ENCODE peak calls at places on chromosomes 4 and X, in four cellular contexts. Z is trophoblast cell, O is IMR-90, R is neuronal stem cell. X is an unnamed sample.

GRCh38 chr4:187478292-187479205 is 517.0 kb upstream of the ZFP42 start:
- DNase-seq in Z (no peak), O (peak), R (no peak), X (no peak)

GRCh38 chr4:6029254-6029653 is 11.0 kb upstream of the C4orf50 start:
- DNase-seq in Z (no peak), O (no peak), R (no peak), X (no peak)

GRCh38 chrX:149757206-149758067 is 16.4 kb upstream of the HSFX1 start:
- DNase-seq in Z (no peak), O (no peak), R (no peak), X (no peak)

GRCh38 chrX:110167952-110168451 is 149.9 kb downstream of the AMMECR1 start:
- DNase-seq in Z (peak), O (no peak), R (peak), X (peak)

GRCh38 chr4:104494822-104495559 is at the start of gene CXXC4:
- DNase-seq in Z (no peak), O (peak), R (peak), X (peak)

GRCh38 chrX:151402719-151403390 is 5.8 kb downstream of the VMA21 start:
- DNase-seq in Z (no peak), O (no peak), R (no peak), X (peak)

GRCh38 chr4:44544158-44544557 is 95.5 kb upstream of the KCTD8 start:
- DNase-seq in Z (no peak), O (no peak), R (no peak), X (no peak)

GRCh38 chr4:134727696-134728095 is 526.1 kb upstream of the PABPC4L start:
- DNase-seq in Z (no peak), O (no peak), R (peak), X (no peak)

GRCh38 chr4:78937837-78938236 is 1.4 kb downstream of the PAQR3 start:
- DNase-seq in Z (peak), O (peak), R (no peak), X (no peak)

DNA sequence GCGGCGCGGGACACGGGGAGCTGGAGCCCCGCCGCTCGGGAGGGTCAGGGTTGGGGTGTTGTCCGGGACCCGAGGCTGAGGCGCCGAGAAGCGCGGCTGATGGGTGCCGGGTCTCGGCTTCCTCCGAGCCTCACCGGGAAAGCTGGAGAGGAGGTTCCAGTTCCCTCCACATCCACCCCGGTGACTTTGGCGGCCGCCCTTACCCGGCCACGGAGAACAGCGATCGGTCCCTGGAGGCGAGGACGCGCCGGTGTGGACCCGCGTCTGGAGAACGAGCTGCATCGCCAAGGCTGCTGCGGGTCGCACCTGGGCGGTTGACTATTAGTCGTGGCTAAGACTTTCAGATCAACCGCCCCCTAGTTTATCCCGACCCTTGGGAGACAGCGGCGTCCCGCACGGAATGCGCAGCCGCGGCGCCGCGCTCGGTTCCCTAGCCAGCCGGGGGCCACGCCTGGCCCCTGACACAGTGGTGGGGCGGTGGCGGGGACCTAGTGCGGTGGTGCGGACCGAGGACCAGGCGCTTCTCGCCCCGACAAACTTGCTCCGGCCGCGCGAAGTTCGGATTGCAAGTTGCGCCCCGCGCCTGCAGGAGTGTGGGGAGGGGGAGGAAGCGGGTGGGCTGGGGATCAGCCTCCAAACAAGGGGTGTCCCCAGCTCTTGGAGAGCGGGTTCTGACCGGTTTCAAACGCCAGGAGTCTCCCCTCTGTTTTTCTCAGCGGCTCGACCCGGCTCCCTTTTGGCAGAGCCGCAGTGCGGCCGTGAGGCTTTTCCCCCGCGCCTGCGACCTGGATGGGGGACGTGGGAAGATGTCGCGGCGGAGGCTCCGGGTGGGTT is 540 bp downstream of the FHDC1 start:
- DNase-seq in Z (peak), O (peak), R (peak), X (peak)
- H4K91ac ChIP-seq in Z (peak), O (no peak), R (no peak), X (no peak)

DNA sequence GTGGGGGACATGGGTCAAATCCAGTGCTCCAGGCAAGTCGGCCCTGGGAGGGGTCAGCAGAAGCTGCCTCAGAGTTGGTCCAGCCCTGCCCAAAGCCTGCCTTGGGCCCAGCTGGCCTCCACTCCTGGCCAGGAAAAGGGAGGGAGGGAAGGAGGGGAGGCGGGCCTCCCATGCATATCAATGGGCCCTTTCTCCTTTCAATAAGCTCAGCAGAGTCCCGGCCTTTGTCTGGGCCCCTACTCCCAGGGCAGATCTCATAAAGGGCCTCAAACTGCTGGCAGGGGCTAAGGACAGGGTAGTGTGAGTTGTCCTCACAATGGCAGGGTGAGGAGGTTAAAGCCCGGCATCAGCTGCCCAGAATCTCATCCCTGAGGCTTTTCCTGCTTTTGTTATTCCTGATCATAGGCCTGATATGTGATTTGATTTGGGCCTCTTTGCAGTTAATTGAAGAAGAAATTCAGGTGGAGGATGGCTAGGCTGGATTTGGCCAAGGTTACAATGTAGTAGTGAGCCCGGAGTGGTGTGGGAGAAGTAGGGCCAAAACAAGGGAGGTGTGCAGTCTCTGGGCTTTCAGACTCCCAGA is 121.1 kb upstream of the ATP6AP2 start:
- DNase-seq in Z (no peak), O (no peak), R (no peak), X (peak)
- H4K91ac ChIP-seq in Z (no peak), O (no peak), R (no peak), X (no peak)

DNA sequence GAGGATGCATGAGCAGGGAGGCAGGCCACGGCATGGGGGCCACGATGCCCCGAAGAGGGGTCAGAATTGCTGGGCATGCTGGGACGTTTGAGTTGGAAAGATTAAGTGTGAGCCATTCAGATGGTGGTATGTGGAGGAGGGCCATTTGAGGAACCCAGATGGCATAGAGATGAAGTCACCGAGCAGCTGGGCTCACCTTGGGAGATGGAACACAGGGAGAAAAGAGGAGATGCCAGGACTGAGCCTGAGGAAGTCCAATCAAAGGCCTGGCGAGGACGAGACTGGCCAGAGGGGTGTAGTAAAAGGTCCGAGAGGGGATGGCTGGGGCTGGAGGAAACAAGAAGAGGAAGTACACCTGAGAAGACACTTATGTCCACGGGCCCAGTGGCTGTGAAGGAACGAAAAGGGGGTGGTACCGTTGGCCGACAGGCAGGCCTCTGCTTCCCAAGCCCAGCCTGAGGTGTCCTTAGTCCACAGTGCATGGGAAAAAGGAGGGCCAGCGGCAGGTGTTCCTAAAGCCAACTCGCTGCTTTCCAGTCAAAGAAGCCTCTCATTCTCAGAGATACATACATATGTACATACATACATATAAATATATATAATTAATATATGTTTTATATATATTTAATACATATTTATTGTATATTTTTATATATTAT is 54.6 kb upstream of the CLCN4 start:
- DNase-seq in Z (peak), O (no peak), R (no peak), X (no peak)
- H4K91ac ChIP-seq in Z (no peak), O (no peak), R (no peak), X (no peak)

DNA sequence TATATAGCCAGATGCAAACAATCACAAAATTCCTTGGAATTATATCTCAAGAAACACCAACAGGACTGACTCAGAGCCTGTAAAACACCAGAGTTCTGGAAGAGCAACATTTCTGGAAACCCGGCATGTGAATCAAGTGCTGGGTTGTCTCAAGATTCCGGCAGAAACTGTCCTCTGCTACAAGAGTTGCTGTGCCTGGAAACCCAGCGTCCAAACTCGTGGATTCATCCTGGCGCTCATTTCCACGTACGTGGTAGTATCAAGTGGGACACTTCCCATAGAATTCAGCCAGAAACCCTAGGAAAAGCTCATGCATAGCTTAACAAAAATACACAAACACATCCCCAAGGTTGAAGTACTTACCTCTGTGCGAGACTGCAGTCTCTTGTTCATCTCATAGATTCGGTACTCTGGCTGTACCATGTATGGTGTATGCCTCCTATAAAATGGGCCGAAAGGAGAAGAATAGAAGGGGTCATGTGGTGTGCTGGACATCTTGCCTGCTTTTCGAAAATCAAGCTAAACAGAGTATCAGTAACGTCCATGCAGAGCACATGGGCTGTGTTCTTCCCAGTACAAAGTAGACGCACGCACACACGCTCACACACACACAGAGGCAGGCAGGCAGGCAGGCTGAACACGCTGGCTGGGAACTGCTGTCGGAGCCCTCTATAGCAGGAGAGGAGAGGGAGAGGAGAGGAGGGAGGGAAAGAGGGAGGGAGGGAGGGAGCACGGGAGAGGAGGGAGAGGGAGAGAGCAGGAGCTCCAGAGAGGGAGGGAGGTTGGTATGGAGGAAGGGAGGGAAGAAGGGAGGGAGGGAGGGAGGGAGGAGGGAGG is at the start of gene LDB2:
- DNase-seq in Z (no peak), O (peak), R (peak), X (peak)
- H4K91ac ChIP-seq in Z (no peak), O (peak), R (no peak), X (no peak)

DNA sequence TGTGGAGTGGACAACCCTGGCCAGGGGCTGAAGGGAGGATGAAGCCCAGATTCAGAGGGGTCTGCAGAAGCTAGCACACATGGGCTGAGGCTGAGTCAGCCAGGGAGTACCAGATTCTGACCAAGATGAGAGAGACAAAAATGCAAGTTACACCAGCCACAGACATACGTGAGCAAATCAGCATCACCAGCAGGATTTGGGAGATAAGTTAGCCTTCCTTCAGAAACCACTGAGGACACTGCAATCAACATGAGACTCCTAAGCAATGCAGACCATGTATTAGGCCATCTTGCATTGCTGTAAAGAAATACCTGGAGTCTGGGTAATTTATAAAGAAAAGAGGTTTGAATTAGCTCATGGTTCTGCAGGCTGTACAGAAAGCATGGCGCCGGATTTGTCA is 57.0 kb upstream of the PAGE5 start:
- DNase-seq in Z (peak), O (no peak), R (no peak), X (no peak)
- H4K91ac ChIP-seq in Z (no peak), O (no peak), R (no peak), X (no peak)

GRCh38 chrX:129738466-129739308 is at the start of gene XPNPEP2:
- DNase-seq in Z (no peak), O (peak), R (no peak), X (no peak)
- H4K91ac ChIP-seq in Z (peak), O (no peak), R (no peak), X (no peak)

GRCh38 chr4:106034751-106035150 is 139.5 kb downstream of the NPNT start:
- DNase-seq in Z (no peak), O (no peak), R (no peak), X (no peak)

GRCh38 chr4:106034205-106034604 is 138.9 kb downstream of the NPNT start:
- DNase-seq in Z (no peak), O (no peak), R (no peak), X (no peak)

GRCh38 chr4:106036334-106036733 is 141.1 kb downstream of the NPNT start:
- DNase-seq in Z (no peak), O (no peak), R (no peak), X (no peak)

GRCh38 chr4:106036848-106037247 is 141.6 kb downstream of the NPNT start:
- DNase-seq in Z (no peak), O (no peak), R (no peak), X (no peak)

DNA sequence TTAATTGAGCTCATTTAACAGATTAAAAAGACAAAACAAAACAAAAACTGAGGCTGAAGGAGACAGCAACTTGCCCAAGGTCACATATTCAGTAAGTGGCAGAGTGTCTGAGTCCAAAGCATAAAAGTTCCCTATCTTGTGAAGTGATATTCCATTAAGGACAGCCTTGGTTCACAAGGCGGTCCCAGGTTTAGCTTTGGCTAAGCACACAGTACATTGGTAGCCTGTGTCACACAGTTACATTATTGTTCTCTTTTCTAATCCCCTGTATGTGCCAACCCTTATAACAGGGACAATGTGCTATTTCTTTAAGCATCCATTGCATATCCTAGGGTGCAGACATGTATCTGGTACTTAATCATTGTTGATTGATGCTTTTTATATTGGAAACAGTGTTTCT is 139.9 kb downstream of the NPNT start:
- DNase-seq in Z (no peak), O (no peak), R (no peak), X (no peak)
- H4K91ac ChIP-seq in Z (no peak), O (no peak), R (no peak), X (no peak)

DNA sequence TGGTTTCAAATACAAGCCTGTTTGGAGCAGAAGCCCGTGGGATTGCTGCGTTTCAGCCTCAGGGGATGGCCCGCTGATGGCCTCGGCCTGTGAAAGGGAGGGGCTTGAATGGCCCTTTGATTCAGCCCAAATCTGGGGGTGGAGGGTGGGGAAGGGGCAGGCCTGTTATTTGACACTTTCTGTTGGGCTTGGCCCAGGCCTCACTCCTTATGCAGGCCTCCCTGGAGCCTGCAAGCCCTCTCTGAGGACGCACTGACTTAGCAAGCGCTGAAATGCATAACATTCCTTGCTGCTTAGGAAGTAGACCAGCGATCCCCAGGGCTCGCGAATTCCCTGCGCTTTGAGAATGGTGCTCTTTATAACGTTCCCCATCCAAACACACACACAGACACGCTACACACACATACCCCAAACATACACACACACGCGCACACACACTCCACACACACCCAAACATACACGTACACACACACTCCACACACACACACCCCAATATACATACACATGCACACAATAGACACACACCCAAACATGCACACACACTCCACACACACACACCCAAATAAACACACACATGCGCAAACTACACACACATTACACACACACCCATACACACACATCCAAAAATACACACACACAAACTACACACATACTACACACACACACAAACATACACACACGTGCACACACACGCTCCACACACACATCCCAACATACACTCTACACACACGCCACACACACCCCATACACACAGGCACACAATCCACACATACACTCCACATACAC is 29.6 kb downstream of the TLR10 start:
- DNase-seq in Z (peak), O (peak), R (peak), X (peak)
- H4K91ac ChIP-seq in Z (peak), O (peak), R (peak), X (no peak)

GRCh38 chr4:152258804-152259708 is 276.8 kb downstream of the FBXW7 start:
- DNase-seq in Z (no peak), O (peak), R (no peak), X (no peak)

GRCh38 chr4:152255437-152255836 is 280.5 kb downstream of the FBXW7 start:
- DNase-seq in Z (no peak), O (peak), R (no peak), X (no peak)

GRCh38 chr4:152256996-152257395 is 278.9 kb downstream of the FBXW7 start:
- DNase-seq in Z (no peak), O (no peak), R (no peak), X (no peak)

GRCh38 chr4:152258391-152258790 is 277.5 kb downstream of the FBXW7 start:
- DNase-seq in Z (no peak), O (no peak), R (no peak), X (no peak)

GRCh38 chr4:152257601-152258066 is 278.3 kb downstream of the FBXW7 start:
- DNase-seq in Z (no peak), O (peak), R (peak), X (no peak)
- H4K91ac ChIP-seq in Z (peak), O (peak), R (no peak), X (no peak)

DNA sequence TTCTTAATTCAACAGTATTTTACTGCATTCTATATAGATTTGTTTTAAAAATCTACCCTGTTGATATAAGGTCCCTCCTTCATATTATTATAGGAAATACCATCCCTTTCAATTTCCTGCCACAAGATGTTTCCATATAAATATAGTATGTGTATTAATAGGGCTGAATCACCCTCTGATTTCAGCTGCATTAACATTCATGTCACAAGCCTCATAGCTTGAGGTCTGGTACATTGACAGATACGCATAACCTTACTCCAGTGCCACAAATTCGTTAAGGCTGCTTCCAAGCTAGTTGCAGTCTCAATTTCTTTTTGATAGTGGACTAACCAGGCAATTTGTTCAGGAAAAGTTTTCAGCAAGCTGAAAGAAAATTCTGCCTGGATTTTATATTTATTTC is 128.4 kb downstream of the KLHL34 start:
- DNase-seq in Z (no peak), O (peak), R (no peak), X (no peak)
- H4K91ac ChIP-seq in Z (no peak), O (no peak), R (no peak), X (no peak)